ENCODE peak calls at places on chromosome 18, in four cellular contexts. Y is K562, E is GM12878, C is HepG2. H is an unnamed sample.
A peak's percentile ranks its signal among the peaks of the same experiment; 100 is the strongest.

GRCh38 chr18:72867721-72868665 is at the start of gene NETO1:
- DNase-seq in E (no peak), Y (no peak), C (no peak), H (peak; percentile 62)

GRCh38 chr18:35580748-35581534 is 599 bp upstream of the GALNT1 start:
- DNase-seq in E (no peak), C (peak; percentile 23), Y (peak; percentile 59), H (peak; percentile 62)

GRCh38 chr18:58095251-58095650 is 51.2 kb downstream of the NEDD4L start:
- DNase-seq in E (no peak), Y (no peak), C (no peak), H (peak; percentile 23)

GRCh38 chr18:24567199-24567598 is 106.8 kb downstream of the HRH4 start:
- DNase-seq in C (no peak), E (no peak), Y (no peak), H (no peak)

GRCh38 chr18:35311506-35311905 is 21.5 kb upstream of the ZSCAN30 start:
- DNase-seq in Y (no peak), C (no peak), E (no peak), H (no peak)

GRCh38 chr18:44834867-44835469 is 154.3 kb downstream of the SETBP1 start:
- DNase-seq in Y (peak; percentile 13), C (no peak), E (no peak), H (no peak)

GRCh38 chr18:34729264-34729663 is 19.2 kb downstream of the DTNA start:
- DNase-seq in C (peak; percentile 23), Y (no peak), E (no peak), H (peak; percentile 45)

GRCh38 chr18:39843546-39843945 is 2111.5 kb upstream of the PIK3C3 start:
- DNase-seq in C (no peak), Y (no peak), E (no peak), H (no peak)

GRCh38 chr18:35026407-35027061 is 14.7 kb upstream of the MAPRE2 start:
- DNase-seq in E (no peak), C (no peak), Y (peak; percentile 70), H (no peak)

GRCh38 chr18:76727589-76727988 is 94.8 kb upstream of the ZNF236 start:
- DNase-seq in C (no peak), E (no peak), Y (no peak), H (no peak)

GRCh38 chr18:38940863-38941531 is 1375.4 kb upstream of the CELF4 start:
- DNase-seq in Y (peak; percentile 12), C (peak; percentile 57), E (peak; percentile 99), H (no peak)

GRCh38 chr18:2083691-2084090 is 487.6 kb downstream of the METTL4 start:
- DNase-seq in C (no peak), E (no peak), Y (peak; percentile 21), H (peak; percentile 35)

GRCh38 chr18:35030234-35030989 is 10.8 kb upstream of the MAPRE2 start:
- DNase-seq in Y (no peak), E (no peak), C (no peak), H (no peak)

GRCh38 chr18:43486462-43486861 is 209.2 kb upstream of the SYT4 start:
- DNase-seq in C (no peak), Y (no peak), E (no peak), H (peak; percentile 31)

GRCh38 chr18:67551146-67551545 is 34.6 kb upstream of the DSEL start:
- DNase-seq in E (no peak), Y (no peak), C (no peak), H (no peak)

GRCh38 chr18:74950479-74950878 is 258.5 kb downstream of the PTGR3 start:
- DNase-seq in Y (no peak), E (no peak), C (no peak), H (no peak)

GRCh38 chr18:75475228-75475627 is 47.7 kb upstream of the SMIM21 start:
- DNase-seq in C (no peak), E (no peak), Y (no peak), H (no peak)

GRCh38 chr18:79329786-79330185 is 65.9 kb upstream of the NFATC1 start:
- DNase-seq in E (no peak), C (no peak), Y (no peak), H (no peak)

GRCh38 chr18:58024139-58024538 is 19.9 kb upstream of the NEDD4L start:
- DNase-seq in E (no peak), Y (no peak), C (peak; percentile 94), H (no peak)

GRCh38 chr18:9695605-9696004 is 12.5 kb upstream of the RAB31 start:
- DNase-seq in E (no peak), C (no peak), Y (no peak), H (no peak)

GRCh38 chr18:45954070-45954712 is 12.9 kb downstream of the EPG5 start:
- DNase-seq in E (no peak), C (no peak), Y (no peak), H (no peak)

GRCh38 chr18:26489191-26489590 is 59.2 kb downstream of the KCTD1 start:
- DNase-seq in C (no peak), E (no peak), Y (no peak), H (no peak)

GRCh38 chr18:23641143-23641720 is 21.5 kb downstream of the ANKRD29 start:
- DNase-seq in E (no peak), C (no peak), Y (no peak), H (no peak)

GRCh38 chr18:80198994-80199748 is 48.1 kb downstream of the PARD6G start:
- DNase-seq in Y (no peak), E (no peak), C (no peak), H (no peak)

GRCh38 chr18:12248926-12249720 is 5.0 kb upstream of the CIDEA start:
- DNase-seq in E (no peak), Y (no peak), C (no peak), H (no peak)

GRCh38 chr18:57352271-57352701 is at the start of gene ST8SIA3:
- DNase-seq in E (no peak), Y (no peak), C (no peak), H (peak; percentile 20)

GRCh38 chr18:61322265-61322873 is 10.9 kb upstream of the CDH20 start:
- DNase-seq in E (no peak), Y (peak; percentile 39), C (peak; percentile 42), H (peak; percentile 89)

GRCh38 chr18:8871484-8871883 is 166.1 kb downstream of the MTCL1 start:
- DNase-seq in E (no peak), C (no peak), Y (no peak), H (no peak)

GRCh38 chr18:56165601-56166355 is 472.6 kb downstream of the TXNL1 start:
- DNase-seq in C (no peak), Y (no peak), E (no peak), H (no peak)

GRCh38 chr18:13464432-13465125 is 246.0 kb downstream of the LDLRAD4 start:
- DNase-seq in E (peak; percentile 44), Y (no peak), C (no peak), H (no peak)
- TF ChIP-seq NR2C2 in E (no peak), Y (no peak), C (no peak), H (no peak)

GRCh38 chr18:49112031-49112430 is 161.3 kb upstream of the SMAD7 start:
- DNase-seq in E (no peak), Y (no peak), C (no peak), H (peak; percentile 32)

GRCh38 chr18:49111191-49111988 is 160.6 kb upstream of the SMAD7 start:
- DNase-seq in E (no peak), Y (peak; percentile 17), C (peak; percentile 20), H (no peak)

GRCh38 chr18:49109565-49110251 is 158.9 kb upstream of the SMAD7 start:
- DNase-seq in C (no peak), E (no peak), Y (no peak), H (no peak)

GRCh38 chr18:49114556-49114955 is 163.8 kb upstream of the SMAD7 start:
- DNase-seq in Y (no peak), E (no peak), C (no peak), H (no peak)

GRCh38 chr18:49112664-49113063 is 161.9 kb upstream of the SMAD7 start:
- DNase-seq in C (no peak), E (no peak), Y (no peak), H (no peak)
- TF ChIP-seq ESRRA in C (no peak), E (no peak), Y (no peak), H (no peak)

GRCh38 chr18:59220164-59220783 is 316 bp downstream of the GRP start:
- DNase-seq in C (no peak), Y (no peak), E (no peak), H (peak; percentile 34)

GRCh38 chr18:59220784-59221765 is 1.1 kb downstream of the GRP start:
- DNase-seq in Y (no peak), C (no peak), E (no peak), H (peak; percentile 41)

GRCh38 chr18:59218018-59218417 is 1.9 kb upstream of the GRP start:
- DNase-seq in Y (no peak), E (no peak), C (no peak), H (no peak)

GRCh38 chr18:59222341-59222740 is 2.4 kb downstream of the GRP start:
- DNase-seq in Y (no peak), E (no peak), C (no peak), H (no peak)

GRCh38 chr18:59219672-59220163 is at the start of gene GRP:
- DNase-seq in Y (no peak), C (no peak), E (no peak), H (peak; percentile 44)
- TF ChIP-seq ATF2 in Y (no peak), C (no peak), E (no peak), H (no peak)

DNA sequence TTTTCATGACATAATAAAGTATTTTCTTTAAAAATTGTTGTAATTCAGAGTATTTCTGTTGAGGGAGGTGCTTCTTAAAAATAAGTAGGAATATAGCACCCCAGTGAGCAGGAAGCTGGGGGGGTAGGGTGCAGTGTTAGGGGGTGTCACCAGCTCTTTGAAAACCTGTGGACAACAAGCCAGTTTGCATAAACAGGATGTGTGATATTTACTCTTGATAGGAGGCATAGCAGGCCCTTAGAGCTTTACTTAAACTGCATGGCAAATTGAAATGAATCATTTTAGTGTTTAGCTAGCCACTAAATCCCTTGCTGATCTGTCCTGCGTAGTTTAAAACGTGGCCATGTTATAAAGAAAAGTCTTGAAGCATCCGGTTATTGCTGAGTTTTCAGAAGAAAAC is 8.4 kb downstream of the TGIF1 start:
- DNase-seq in E (no peak), Y (no peak), C (no peak), H (no peak)
- TF ChIP-seq NR2C2 in E (no peak), Y (no peak), C (no peak), H (no peak)